ENCODE peak calls at places on chromosomes 6 and 20, in six cellular contexts. One of them, this sample, is unnamed.

GRCh38 chr6:17869010-17869752 is 118.3 kb downstream of the KIF13A start:
- DNase-seq in colonic mucosa: no peak
- DNase-seq in astrocyte of the spinal cord: peak
- DNase-seq in DMS79 treated with DMSO at 0.1 percent for 48 hours: no peak
- DNase-seq in B cell: no peak
- DNase-seq in M059J: peak
- DNase-seq in this sample: no peak

GRCh38 chr6:122614303-122614702 is 4.1 kb downstream of the PKIB start:
- DNase-seq in colonic mucosa: no peak
- DNase-seq in M059J: no peak
- DNase-seq in DMS79 treated with DMSO at 0.1 percent for 48 hours: no peak
- DNase-seq in B cell: no peak
- DNase-seq in astrocyte of the spinal cord: no peak
- DNase-seq in this sample: no peak

GRCh38 chr20:63469713-63470101 is 2.7 kb downstream of the KCNQ2 start:
- DNase-seq in B cell: no peak
- DNase-seq in M059J: no peak
- DNase-seq in astrocyte of the spinal cord: no peak
- DNase-seq in colonic mucosa: no peak
- DNase-seq in DMS79 treated with DMSO at 0.1 percent for 48 hours: no peak
- DNase-seq in this sample: no peak

GRCh38 chr20:49737260-49737659 is 23.6 kb upstream of the B4GALT5 start:
- DNase-seq in B cell: no peak
- DNase-seq in colonic mucosa: no peak
- DNase-seq in M059J: no peak
- DNase-seq in astrocyte of the spinal cord: no peak
- DNase-seq in DMS79 treated with DMSO at 0.1 percent for 48 hours: no peak
- DNase-seq in this sample: peak

GRCh38 chr20:50678213-50678898 is 13.0 kb downstream of the RIPOR3 start:
- DNase-seq in DMS79 treated with DMSO at 0.1 percent for 48 hours: no peak
- DNase-seq in M059J: peak
- DNase-seq in colonic mucosa: peak
- DNase-seq in B cell: no peak
- DNase-seq in astrocyte of the spinal cord: no peak
- DNase-seq in this sample: no peak

GRCh38 chr6:72421387-72421786 is 200.5 kb upstream of the KCNQ5 start:
- DNase-seq in colonic mucosa: no peak
- DNase-seq in DMS79 treated with DMSO at 0.1 percent for 48 hours: no peak
- DNase-seq in M059J: peak
- DNase-seq in astrocyte of the spinal cord: no peak
- DNase-seq in B cell: no peak
- DNase-seq in this sample: no peak

GRCh38 chr6:134065706-134066105 is 13.3 kb upstream of the SLC2A12 start:
- DNase-seq in M059J: peak
- DNase-seq in astrocyte of the spinal cord: no peak
- DNase-seq in DMS79 treated with DMSO at 0.1 percent for 48 hours: no peak
- DNase-seq in colonic mucosa: no peak
- DNase-seq in B cell: no peak
- DNase-seq in this sample: peak

GRCh38 chr20:46423882-46424482 is 17.6 kb upstream of the ELMO2 start:
- DNase-seq in B cell: no peak
- DNase-seq in DMS79 treated with DMSO at 0.1 percent for 48 hours: no peak
- DNase-seq in astrocyte of the spinal cord: no peak
- DNase-seq in colonic mucosa: no peak
- DNase-seq in M059J: no peak
- DNase-seq in this sample: no peak

GRCh38 chr6:121393711-121394110 is 41.7 kb upstream of the GJA1 start:
- DNase-seq in DMS79 treated with DMSO at 0.1 percent for 48 hours: no peak
- DNase-seq in colonic mucosa: no peak
- DNase-seq in B cell: no peak
- DNase-seq in M059J: no peak
- DNase-seq in astrocyte of the spinal cord: no peak
- DNase-seq in this sample: no peak

GRCh38 chr6:80520195-80520594 is 413.7 kb downstream of the BCKDHB start:
- DNase-seq in B cell: no peak
- DNase-seq in astrocyte of the spinal cord: peak
- DNase-seq in DMS79 treated with DMSO at 0.1 percent for 48 hours: no peak
- DNase-seq in M059J: peak
- DNase-seq in colonic mucosa: no peak
- DNase-seq in this sample: no peak